ENCODE peak calls at places on chromosomes 16 and 17, in seven cellular contexts. One of them, this sample, is unnamed.
A peak's percentile ranks its signal among the peaks of the same experiment; 100 is the strongest.

GRCh38 chr16:30366511-30366910 is 3.8 kb downstream of the TBC1D10B start:
- DNase-seq in activated naive CD4-positive, alpha-beta T cell treated with anti-CD3 and anti-CD28 coated beads for 36 hours: no peak
- DNase-seq in mammary epithelial cell: no peak
- DNase-seq in stimulated activated CD4-positive, alpha-beta T cell treated with anti-CD3 and anti-CD28 coated beads, Interleukin-2, amount 100 ng/mL, for 48 hours: no peak
- DNase-seq in effector memory CD8-positive, alpha-beta T cell: no peak
- DNase-seq in activated CD8-positive, alpha-beta memory T cell treated with anti-CD3 and anti-CD28 coated beads, Interleukin-2, amount 10 ng/mL, durations not matched to agents 7 days and 5 days: no peak
- DNase-seq in AG09319: no peak
- DNase-seq in this sample: no peak

GRCh38 chr17:7650509-7651096 is at the start of gene ATP1B2:
- DNase-seq in activated naive CD4-positive, alpha-beta T cell treated with anti-CD3 and anti-CD28 coated beads for 36 hours: peak; percentile 78
- DNase-seq in mammary epithelial cell: peak; percentile 20
- DNase-seq in stimulated activated CD4-positive, alpha-beta T cell treated with anti-CD3 and anti-CD28 coated beads, Interleukin-2, amount 100 ng/mL, for 48 hours: peak; percentile 53
- DNase-seq in effector memory CD8-positive, alpha-beta T cell: peak; percentile 64
- DNase-seq in activated CD8-positive, alpha-beta memory T cell treated with anti-CD3 and anti-CD28 coated beads, Interleukin-2, amount 10 ng/mL, durations not matched to agents 7 days and 5 days: peak; percentile 78
- DNase-seq in AG09319: no peak
- DNase-seq in this sample: peak; percentile 75

GRCh38 chr16:27377666-27378485 is 24.1 kb upstream of the IL21R start:
- DNase-seq in activated naive CD4-positive, alpha-beta T cell treated with anti-CD3 and anti-CD28 coated beads for 36 hours: peak; percentile 69
- DNase-seq in mammary epithelial cell: no peak
- DNase-seq in stimulated activated CD4-positive, alpha-beta T cell treated with anti-CD3 and anti-CD28 coated beads, Interleukin-2, amount 100 ng/mL, for 48 hours: no peak
- DNase-seq in effector memory CD8-positive, alpha-beta T cell: no peak
- DNase-seq in activated CD8-positive, alpha-beta memory T cell treated with anti-CD3 and anti-CD28 coated beads, Interleukin-2, amount 10 ng/mL, durations not matched to agents 7 days and 5 days: peak; percentile 61
- DNase-seq in AG09319: no peak
- DNase-seq in this sample: peak; percentile 31

GRCh38 chr17:36705651-36706436 is 104.5 kb downstream of the MRM1 start:
- DNase-seq in activated naive CD4-positive, alpha-beta T cell treated with anti-CD3 and anti-CD28 coated beads for 36 hours: peak; percentile 70
- DNase-seq in mammary epithelial cell: peak; percentile 14
- DNase-seq in stimulated activated CD4-positive, alpha-beta T cell treated with anti-CD3 and anti-CD28 coated beads, Interleukin-2, amount 100 ng/mL, for 48 hours: peak; percentile 41
- DNase-seq in effector memory CD8-positive, alpha-beta T cell: peak; percentile 44
- DNase-seq in activated CD8-positive, alpha-beta memory T cell treated with anti-CD3 and anti-CD28 coated beads, Interleukin-2, amount 10 ng/mL, durations not matched to agents 7 days and 5 days: peak; percentile 73
- DNase-seq in AG09319: no peak
- DNase-seq in this sample: peak; percentile 67

GRCh38 chr16:23509763-23510153 is 536 bp downstream of the GGA2 start:
- DNase-seq in activated naive CD4-positive, alpha-beta T cell treated with anti-CD3 and anti-CD28 coated beads for 36 hours: peak; percentile 48
- DNase-seq in mammary epithelial cell: no peak
- DNase-seq in stimulated activated CD4-positive, alpha-beta T cell treated with anti-CD3 and anti-CD28 coated beads, Interleukin-2, amount 100 ng/mL, for 48 hours: peak; percentile 13
- DNase-seq in effector memory CD8-positive, alpha-beta T cell: peak; percentile 53
- DNase-seq in activated CD8-positive, alpha-beta memory T cell treated with anti-CD3 and anti-CD28 coated beads, Interleukin-2, amount 10 ng/mL, durations not matched to agents 7 days and 5 days: peak; percentile 71
- DNase-seq in AG09319: no peak
- DNase-seq in this sample: peak; percentile 49

GRCh38 chr17:76404976-76405563 is 20.7 kb downstream of the SPHK1 start:
- DNase-seq in activated naive CD4-positive, alpha-beta T cell treated with anti-CD3 and anti-CD28 coated beads for 36 hours: no peak
- DNase-seq in mammary epithelial cell: no peak
- DNase-seq in stimulated activated CD4-positive, alpha-beta T cell treated with anti-CD3 and anti-CD28 coated beads, Interleukin-2, amount 100 ng/mL, for 48 hours: no peak
- DNase-seq in effector memory CD8-positive, alpha-beta T cell: no peak
- DNase-seq in activated CD8-positive, alpha-beta memory T cell treated with anti-CD3 and anti-CD28 coated beads, Interleukin-2, amount 10 ng/mL, durations not matched to agents 7 days and 5 days: no peak
- DNase-seq in AG09319: no peak
- DNase-seq in this sample: no peak

GRCh38 chr16:28202147-28202746 is 9.5 kb downstream of the XPO6 start:
- DNase-seq in activated naive CD4-positive, alpha-beta T cell treated with anti-CD3 and anti-CD28 coated beads for 36 hours: peak; percentile 82
- DNase-seq in mammary epithelial cell: no peak
- DNase-seq in stimulated activated CD4-positive, alpha-beta T cell treated with anti-CD3 and anti-CD28 coated beads, Interleukin-2, amount 100 ng/mL, for 48 hours: peak; percentile 27
- DNase-seq in effector memory CD8-positive, alpha-beta T cell: peak; percentile 22
- DNase-seq in activated CD8-positive, alpha-beta memory T cell treated with anti-CD3 and anti-CD28 coated beads, Interleukin-2, amount 10 ng/mL, durations not matched to agents 7 days and 5 days: peak; percentile 71
- DNase-seq in AG09319: no peak
- DNase-seq in this sample: peak; percentile 46

GRCh38 chr16:496097-496886 is 31.2 kb upstream of the CAPN15 start:
- DNase-seq in activated naive CD4-positive, alpha-beta T cell treated with anti-CD3 and anti-CD28 coated beads for 36 hours: no peak
- DNase-seq in mammary epithelial cell: no peak
- DNase-seq in stimulated activated CD4-positive, alpha-beta T cell treated with anti-CD3 and anti-CD28 coated beads, Interleukin-2, amount 100 ng/mL, for 48 hours: no peak
- DNase-seq in effector memory CD8-positive, alpha-beta T cell: no peak
- DNase-seq in activated CD8-positive, alpha-beta memory T cell treated with anti-CD3 and anti-CD28 coated beads, Interleukin-2, amount 10 ng/mL, durations not matched to agents 7 days and 5 days: no peak
- DNase-seq in AG09319: no peak
- DNase-seq in this sample: no peak

GRCh38 chr16:76668207-76668725 is 391.1 kb downstream of the CNTNAP4 start:
- DNase-seq in activated naive CD4-positive, alpha-beta T cell treated with anti-CD3 and anti-CD28 coated beads for 36 hours: no peak
- DNase-seq in mammary epithelial cell: no peak
- DNase-seq in stimulated activated CD4-positive, alpha-beta T cell treated with anti-CD3 and anti-CD28 coated beads, Interleukin-2, amount 100 ng/mL, for 48 hours: no peak
- DNase-seq in effector memory CD8-positive, alpha-beta T cell: no peak
- DNase-seq in activated CD8-positive, alpha-beta memory T cell treated with anti-CD3 and anti-CD28 coated beads, Interleukin-2, amount 10 ng/mL, durations not matched to agents 7 days and 5 days: no peak
- DNase-seq in AG09319: no peak
- DNase-seq in this sample: no peak

GRCh38 chr16:88376053-88376834 is 6.5 kb upstream of the ZNF469 start:
- DNase-seq in activated naive CD4-positive, alpha-beta T cell treated with anti-CD3 and anti-CD28 coated beads for 36 hours: no peak
- DNase-seq in mammary epithelial cell: no peak
- DNase-seq in stimulated activated CD4-positive, alpha-beta T cell treated with anti-CD3 and anti-CD28 coated beads, Interleukin-2, amount 100 ng/mL, for 48 hours: no peak
- DNase-seq in effector memory CD8-positive, alpha-beta T cell: no peak
- DNase-seq in activated CD8-positive, alpha-beta memory T cell treated with anti-CD3 and anti-CD28 coated beads, Interleukin-2, amount 10 ng/mL, durations not matched to agents 7 days and 5 days: no peak
- DNase-seq in AG09319: no peak
- DNase-seq in this sample: no peak

GRCh38 chr17:49571764-49572163 is 3.9 kb upstream of the NXPH3 start:
- DNase-seq in activated naive CD4-positive, alpha-beta T cell treated with anti-CD3 and anti-CD28 coated beads for 36 hours: no peak
- DNase-seq in mammary epithelial cell: no peak
- DNase-seq in stimulated activated CD4-positive, alpha-beta T cell treated with anti-CD3 and anti-CD28 coated beads, Interleukin-2, amount 100 ng/mL, for 48 hours: no peak
- DNase-seq in effector memory CD8-positive, alpha-beta T cell: no peak
- DNase-seq in activated CD8-positive, alpha-beta memory T cell treated with anti-CD3 and anti-CD28 coated beads, Interleukin-2, amount 10 ng/mL, durations not matched to agents 7 days and 5 days: no peak
- DNase-seq in AG09319: no peak
- DNase-seq in this sample: no peak

GRCh38 chr17:60106377-60107059 is 27.8 kb upstream of the HEATR6 start:
- DNase-seq in activated naive CD4-positive, alpha-beta T cell treated with anti-CD3 and anti-CD28 coated beads for 36 hours: no peak
- DNase-seq in mammary epithelial cell: no peak
- DNase-seq in stimulated activated CD4-positive, alpha-beta T cell treated with anti-CD3 and anti-CD28 coated beads, Interleukin-2, amount 100 ng/mL, for 48 hours: no peak
- DNase-seq in effector memory CD8-positive, alpha-beta T cell: no peak
- DNase-seq in activated CD8-positive, alpha-beta memory T cell treated with anti-CD3 and anti-CD28 coated beads, Interleukin-2, amount 10 ng/mL, durations not matched to agents 7 days and 5 days: no peak
- DNase-seq in AG09319: no peak
- DNase-seq in this sample: no peak

GRCh38 chr16:57590654-57591085 is 37.8 kb upstream of the ADGRG1 start:
- DNase-seq in activated naive CD4-positive, alpha-beta T cell treated with anti-CD3 and anti-CD28 coated beads for 36 hours: peak; percentile 35
- DNase-seq in mammary epithelial cell: peak; percentile 77
- DNase-seq in stimulated activated CD4-positive, alpha-beta T cell treated with anti-CD3 and anti-CD28 coated beads, Interleukin-2, amount 100 ng/mL, for 48 hours: no peak
- DNase-seq in effector memory CD8-positive, alpha-beta T cell: no peak
- DNase-seq in activated CD8-positive, alpha-beta memory T cell treated with anti-CD3 and anti-CD28 coated beads, Interleukin-2, amount 10 ng/mL, durations not matched to agents 7 days and 5 days: no peak
- DNase-seq in AG09319: no peak
- DNase-seq in this sample: no peak

GRCh38 chr17:82696916-82697807 is 1.3 kb downstream of the RAB40B start:
- DNase-seq in activated naive CD4-positive, alpha-beta T cell treated with anti-CD3 and anti-CD28 coated beads for 36 hours: peak; percentile 33
- DNase-seq in mammary epithelial cell: no peak
- DNase-seq in stimulated activated CD4-positive, alpha-beta T cell treated with anti-CD3 and anti-CD28 coated beads, Interleukin-2, amount 100 ng/mL, for 48 hours: no peak
- DNase-seq in effector memory CD8-positive, alpha-beta T cell: no peak
- DNase-seq in activated CD8-positive, alpha-beta memory T cell treated with anti-CD3 and anti-CD28 coated beads, Interleukin-2, amount 10 ng/mL, durations not matched to agents 7 days and 5 days: no peak
- DNase-seq in AG09319: no peak
- DNase-seq in this sample: no peak

GRCh38 chr17:49267912-49268311 is 37.3 kb upstream of the PHOSPHO1 start:
- DNase-seq in activated naive CD4-positive, alpha-beta T cell treated with anti-CD3 and anti-CD28 coated beads for 36 hours: no peak
- DNase-seq in mammary epithelial cell: no peak
- DNase-seq in stimulated activated CD4-positive, alpha-beta T cell treated with anti-CD3 and anti-CD28 coated beads, Interleukin-2, amount 100 ng/mL, for 48 hours: no peak
- DNase-seq in effector memory CD8-positive, alpha-beta T cell: no peak
- DNase-seq in activated CD8-positive, alpha-beta memory T cell treated with anti-CD3 and anti-CD28 coated beads, Interleukin-2, amount 10 ng/mL, durations not matched to agents 7 days and 5 days: no peak
- DNase-seq in AG09319: no peak
- DNase-seq in this sample: no peak

GRCh38 chr16:89431158-89431584 is 59.2 kb downstream of the ANKRD11 start:
- DNase-seq in activated naive CD4-positive, alpha-beta T cell treated with anti-CD3 and anti-CD28 coated beads for 36 hours: no peak
- DNase-seq in mammary epithelial cell: no peak
- DNase-seq in stimulated activated CD4-positive, alpha-beta T cell treated with anti-CD3 and anti-CD28 coated beads, Interleukin-2, amount 100 ng/mL, for 48 hours: no peak
- DNase-seq in effector memory CD8-positive, alpha-beta T cell: no peak
- DNase-seq in activated CD8-positive, alpha-beta memory T cell treated with anti-CD3 and anti-CD28 coated beads, Interleukin-2, amount 10 ng/mL, durations not matched to agents 7 days and 5 days: no peak
- DNase-seq in AG09319: peak; percentile 87
- DNase-seq in this sample: no peak

GRCh38 chr16:57143125-57143965 is 42.5 kb downstream of the PSME3IP1 start:
- DNase-seq in activated naive CD4-positive, alpha-beta T cell treated with anti-CD3 and anti-CD28 coated beads for 36 hours: no peak
- DNase-seq in mammary epithelial cell: no peak
- DNase-seq in stimulated activated CD4-positive, alpha-beta T cell treated with anti-CD3 and anti-CD28 coated beads, Interleukin-2, amount 100 ng/mL, for 48 hours: no peak
- DNase-seq in effector memory CD8-positive, alpha-beta T cell: no peak
- DNase-seq in activated CD8-positive, alpha-beta memory T cell treated with anti-CD3 and anti-CD28 coated beads, Interleukin-2, amount 10 ng/mL, durations not matched to agents 7 days and 5 days: no peak
- DNase-seq in AG09319: no peak
- DNase-seq in this sample: no peak

GRCh38 chr16:67562526-67562917 is at the start of gene CTCF:
- DNase-seq in activated naive CD4-positive, alpha-beta T cell treated with anti-CD3 and anti-CD28 coated beads for 36 hours: peak; percentile 83
- DNase-seq in mammary epithelial cell: peak; percentile 70
- DNase-seq in stimulated activated CD4-positive, alpha-beta T cell treated with anti-CD3 and anti-CD28 coated beads, Interleukin-2, amount 100 ng/mL, for 48 hours: peak; percentile 76
- DNase-seq in effector memory CD8-positive, alpha-beta T cell: peak; percentile 76
- DNase-seq in activated CD8-positive, alpha-beta memory T cell treated with anti-CD3 and anti-CD28 coated beads, Interleukin-2, amount 10 ng/mL, durations not matched to agents 7 days and 5 days: peak; percentile 88
- DNase-seq in AG09319: peak; percentile 68
- DNase-seq in this sample: peak; percentile 85

GRCh38 chr16:72588554-72588953 is 416.6 kb upstream of the PMFBP1 start:
- DNase-seq in activated naive CD4-positive, alpha-beta T cell treated with anti-CD3 and anti-CD28 coated beads for 36 hours: no peak
- DNase-seq in mammary epithelial cell: no peak
- DNase-seq in stimulated activated CD4-positive, alpha-beta T cell treated with anti-CD3 and anti-CD28 coated beads, Interleukin-2, amount 100 ng/mL, for 48 hours: no peak
- DNase-seq in effector memory CD8-positive, alpha-beta T cell: no peak
- DNase-seq in activated CD8-positive, alpha-beta memory T cell treated with anti-CD3 and anti-CD28 coated beads, Interleukin-2, amount 10 ng/mL, durations not matched to agents 7 days and 5 days: no peak
- DNase-seq in AG09319: no peak
- DNase-seq in this sample: no peak

This sample was measured in activated CD4-positive, alpha-beta memory T cell treated with anti-CD3 and anti-CD28 coated beads, Interleukin-2, amount 10 ng/mL, durations not matched to agents 7 days and 5 days.